ENCODE peak calls at places on chromosome 17, in four cellular contexts. C is CD8-positive, alpha-beta T cell; R is PC-9; T is tibial nerve. X is an unnamed sample.

GRCh38 chr17:71203953-71204352 is 916.9 kb upstream of the SOX9 start:
- DNase-seq in C (no peak), R (no peak), T (no peak), X (no peak)

GRCh38 chr17:28620010-28620409 is 6.0 kb upstream of the RSKR start:
- DNase-seq in C (no peak), R (no peak), T (no peak), X (no peak)

GRCh38 chr17:76131692-76132573 is 9.1 kb downstream of the FOXJ1 start:
- DNase-seq in C (no peak), R (peak; percentile 75), T (no peak), X (no peak)

GRCh38 chr17:34716291-34716690 is 136.9 kb downstream of the TMEM132E start:
- DNase-seq in C (no peak), R (no peak), T (no peak), X (no peak)

GRCh38 chr17:61411114-61411943 is 11.7 kb downstream of the TBX2 start:
- DNase-seq in C (no peak), R (peak; percentile 79), T (no peak), X (peak; percentile 38)

GRCh38 chr17:40912506-40913220 is 24.8 kb downstream of the KRT23 start:
- DNase-seq in C (no peak), R (no peak), T (no peak), X (no peak)

GRCh38 chr17:21511368-21512195 is 135.4 kb downstream of the KCNJ12 start:
- DNase-seq in C (peak; percentile 46), R (peak; percentile 67), T (peak; percentile 73), X (peak; percentile 44)

GRCh38 chr17:61495161-61495857 is 43.1 kb downstream of the TBX4 start:
- DNase-seq in C (no peak), R (peak; percentile 35), T (no peak), X (no peak)

GRCh38 chr17:8855477-8856204 is 11.8 kb downstream of the PIK3R6 start:
- DNase-seq in C (no peak), R (no peak), T (no peak), X (no peak)

GRCh38 chr17:77471984-77472836 is 331.4 kb downstream of the SEC14L1 start:
- DNase-seq in C (no peak), R (peak; percentile 27), T (no peak), X (no peak)

GRCh38 chr17:73711184-73711583 is 66.9 kb upstream of the SDK2 start:
- DNase-seq in C (no peak), R (no peak), T (no peak), X (no peak)

DNA sequence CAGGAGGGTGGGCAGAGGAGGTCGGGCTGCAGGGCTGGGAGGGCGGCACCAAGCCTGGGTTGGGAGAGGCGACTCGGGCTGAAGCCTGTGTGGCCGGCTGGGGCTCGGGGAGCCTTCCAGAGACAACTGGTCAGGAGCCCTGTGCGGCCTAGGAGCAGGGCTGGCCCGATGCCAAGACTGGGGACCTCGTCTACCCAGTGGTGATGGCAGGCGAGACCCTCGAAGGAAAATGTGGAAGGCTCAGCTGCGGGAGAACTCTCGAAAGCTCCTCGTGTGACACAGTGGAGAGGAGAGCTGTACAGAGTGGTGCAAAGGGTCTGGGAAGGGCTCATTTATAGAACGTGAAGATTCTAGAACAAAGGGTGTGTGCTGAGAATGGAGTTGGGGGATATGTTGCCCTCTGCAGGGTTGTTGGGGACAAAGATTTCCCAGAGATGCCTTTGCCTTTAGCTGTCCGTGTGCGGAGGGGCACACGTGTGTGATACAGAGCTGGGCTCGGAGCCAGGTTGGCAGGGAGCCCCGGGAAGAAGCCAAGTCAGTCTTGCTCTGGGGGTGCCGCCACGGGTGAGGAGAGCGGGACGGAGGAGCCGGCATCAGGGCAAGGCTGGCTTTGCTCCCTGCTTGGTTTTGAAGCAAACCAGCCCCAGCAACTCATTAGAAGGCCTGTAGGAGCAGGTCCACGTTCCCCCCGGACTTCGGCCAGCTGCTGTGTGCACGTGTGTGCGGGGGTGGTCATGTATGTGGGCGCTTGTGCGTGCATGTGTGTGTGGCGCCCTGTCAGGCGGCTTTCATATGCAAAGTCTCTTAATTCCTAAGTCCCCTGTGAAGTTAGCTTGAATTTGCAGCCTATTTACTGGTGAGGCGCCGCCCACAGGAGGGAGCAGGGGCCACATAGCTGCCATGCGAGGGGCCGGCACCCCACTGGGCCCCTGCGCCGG is 132.4 kb upstream of the CHMP6 start:
- DNase-seq in C (no peak), R (no peak), T (peak; percentile 58), X (no peak)
- TF ChIP-seq CTCF in C (no peak), R (no peak), T (no peak), X (peak; percentile 22)

DNA sequence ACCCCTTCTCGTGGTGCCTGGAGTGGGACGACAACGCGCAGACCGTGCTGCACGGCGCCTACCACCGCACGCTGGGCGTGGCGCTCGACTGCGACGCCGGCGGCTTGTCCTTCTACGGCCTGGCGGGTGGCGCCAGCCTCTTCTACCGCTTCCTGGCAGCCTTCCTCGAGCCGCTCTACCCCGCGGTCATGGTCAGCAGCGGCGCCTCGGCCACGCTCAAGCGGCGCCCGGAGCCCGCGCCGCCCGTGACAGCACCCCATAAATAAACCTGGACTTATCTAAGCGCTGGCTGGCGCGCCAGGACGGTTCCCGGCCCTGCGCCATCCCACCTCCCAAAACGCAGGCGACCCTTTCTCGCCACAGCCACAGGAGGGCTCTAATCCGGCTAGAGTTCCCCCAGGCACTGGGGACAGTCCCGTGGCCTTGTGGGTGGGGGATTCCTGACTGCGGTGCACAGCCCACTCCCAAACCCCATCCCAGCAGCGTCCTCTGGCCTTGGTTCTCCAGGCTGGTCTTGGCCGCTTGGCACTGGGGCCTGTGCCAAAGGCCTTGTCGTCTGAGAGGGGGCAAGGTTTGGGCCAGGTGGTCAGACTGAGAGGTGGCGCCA is 10.2 kb upstream of the SLC16A5 start:
- DNase-seq in C (peak; percentile 37), R (peak; percentile 55), T (no peak), X (no peak)
- TF ChIP-seq CTCF in C (no peak), R (no peak), T (no peak), X (no peak)

GRCh38 chr17:6681176-6681575 is 29.6 kb downstream of the C17orf100 start:
- DNase-seq in C (no peak), R (no peak), T (no peak), X (no peak)
- TF ChIP-seq CTCF in C (no peak), R (no peak), T (no peak), X (no peak)

DNA sequence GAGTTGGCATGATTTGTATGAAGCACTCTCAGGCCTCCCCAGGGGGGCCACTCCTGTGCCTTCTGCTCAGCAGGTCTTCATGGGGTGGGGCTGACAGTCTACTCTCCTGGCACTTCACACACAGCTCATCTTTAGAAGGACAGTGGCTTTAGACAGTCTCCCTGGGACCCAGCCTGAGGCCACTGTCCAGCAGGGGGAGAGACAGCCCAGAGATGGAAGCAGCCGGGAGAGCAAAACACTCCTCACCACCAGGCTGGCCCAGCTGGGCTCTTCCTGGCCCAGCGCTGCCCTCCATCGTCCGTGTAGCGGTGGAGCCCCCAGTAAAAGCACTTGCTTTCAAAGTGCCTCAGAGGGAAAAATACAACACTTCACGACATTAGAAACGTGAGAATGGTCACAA is 62.0 kb upstream of the CRHR1 start:
- DNase-seq in C (no peak), R (peak; percentile 15), T (no peak), X (no peak)
- TF ChIP-seq CTCF in C (no peak), R (peak; percentile 48), T (no peak), X (peak; percentile 42)

DNA sequence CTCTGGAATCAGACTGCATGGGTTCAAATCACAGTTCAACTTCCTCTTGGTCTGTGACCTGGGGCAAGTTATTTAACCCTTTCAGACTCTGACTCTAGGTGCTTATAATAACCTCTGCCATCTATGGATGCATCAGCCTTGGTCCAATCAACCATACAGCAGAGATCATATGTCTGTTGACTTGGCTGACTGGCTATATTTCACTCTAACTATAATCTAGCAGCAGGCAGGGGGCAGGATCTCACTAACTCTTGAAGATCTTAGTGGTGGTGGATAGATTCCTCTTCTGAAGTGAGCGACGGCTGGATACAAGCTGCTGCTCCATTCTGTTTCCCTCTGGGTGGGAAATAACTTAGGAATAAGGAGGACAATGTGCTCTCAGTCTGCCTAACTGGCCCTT is 146.6 kb downstream of the SKAP1 start:
- DNase-seq in C (no peak), R (no peak), T (no peak), X (no peak)
- TF ChIP-seq CTCF in C (no peak), R (no peak), T (no peak), X (no peak)

DNA sequence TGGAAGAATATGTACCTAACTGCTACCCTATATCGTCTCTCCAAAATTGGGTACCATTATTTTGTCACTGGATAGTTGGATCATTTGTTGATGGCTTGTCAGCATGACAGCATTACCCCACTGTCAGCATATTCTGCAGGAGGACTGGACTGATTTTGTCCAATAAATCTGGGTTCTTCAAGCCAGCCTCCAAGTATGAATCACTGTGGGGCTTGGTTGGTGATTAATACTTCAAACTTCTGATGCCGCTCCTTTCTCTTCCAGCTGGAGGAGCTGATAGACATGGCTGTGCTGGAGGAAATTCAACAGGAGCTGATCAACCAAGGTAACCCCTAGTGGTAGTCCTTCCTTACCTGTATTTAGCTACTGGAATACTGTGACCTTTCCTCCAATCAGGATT is 2.5 kb downstream of the RPAIN start:
- DNase-seq in C (no peak), R (no peak), T (no peak), X (no peak)
- TF ChIP-seq CTCF in C (no peak), R (no peak), T (no peak), X (no peak)

GRCh38 chr17:42009170-42009569 is 8.1 kb downstream of the DNAJC7 start:
- DNase-seq in C (no peak), R (no peak), T (no peak), X (no peak)
- TF ChIP-seq CTCF in C (no peak), R (no peak), T (peak; percentile 15), X (no peak)

DNA sequence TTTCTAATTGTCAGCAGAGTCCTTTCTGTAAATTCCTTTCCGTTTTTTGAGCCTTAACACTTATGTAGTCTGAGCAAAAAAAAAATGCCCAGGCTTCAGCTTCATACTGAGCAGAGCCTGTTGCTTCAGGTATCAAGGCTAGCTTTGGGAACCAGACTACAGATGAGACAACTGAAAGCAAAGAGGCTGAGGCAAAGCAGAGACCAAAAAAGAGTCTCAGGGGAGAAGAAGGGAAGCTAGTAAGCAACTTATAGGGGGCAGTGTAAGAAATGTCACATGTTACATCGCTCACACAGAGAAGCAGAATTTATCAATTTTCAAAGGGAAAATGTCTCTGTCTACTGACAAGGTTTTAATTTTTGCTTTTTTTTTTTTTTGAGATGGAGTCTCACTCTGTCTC is 3.3 kb downstream of the HASPIN start:
- DNase-seq in C (no peak), R (no peak), T (no peak), X (no peak)
- TF ChIP-seq CTCF in C (no peak), R (no peak), T (no peak), X (no peak)

DNA sequence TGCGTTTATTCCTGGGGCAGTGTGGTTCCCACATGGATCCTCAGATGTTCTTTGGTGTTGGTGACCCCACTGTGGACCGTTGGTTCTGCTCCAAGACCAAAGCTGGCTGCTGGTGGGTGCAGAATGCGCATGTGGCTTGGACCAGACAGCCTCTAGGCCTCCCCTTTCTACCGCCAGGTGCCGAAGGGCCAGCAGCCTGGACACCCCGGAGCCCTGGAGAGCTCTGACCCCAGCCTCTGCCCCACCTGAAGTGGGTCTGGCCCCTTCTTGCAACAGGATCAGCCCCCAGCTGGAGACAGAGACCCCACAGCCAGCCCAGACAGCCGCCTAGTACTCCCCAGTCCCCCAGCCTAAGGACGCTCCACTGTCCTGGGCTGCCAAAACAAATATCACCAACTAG is 18.4 kb downstream of the NPTX1 start:
- DNase-seq in C (no peak), R (no peak), T (no peak), X (no peak)
- TF ChIP-seq CTCF in C (no peak), R (no peak), T (no peak), X (no peak)